ENCODE peak calls at places on chromosomes 11 and 22, in five cellular contexts. I, D, Q, Z and X are unnamed samples.

GRCh38 chr22:33971561-33971961 is 51.3 kb upstream of the LARGE1 start:
- DNase-seq in I (no peak), D (no peak), Q (no peak), Z (no peak), X (no peak)

GRCh38 chr11:46363455-46363920 is 16.2 kb downstream of the DGKZ start:
- DNase-seq in I (no peak), D (no peak), Q (no peak), Z (peak), X (no peak)

GRCh38 chr11:4680341-4680740 is 17.3 kb downstream of the OR51E2 start:
- DNase-seq in I (no peak), D (no peak), Q (no peak), Z (no peak), X (no peak)

GRCh38 chr22:20441631-20442484 is 4.2 kb upstream of the SCARF2 start:
- DNase-seq in I (no peak), D (no peak), Q (no peak), Z (peak), X (peak)

GRCh38 chr22:19143967-19144400 is 467 bp downstream of the ESS2 start:
- DNase-seq in I (no peak), D (no peak), Q (no peak), Z (peak), X (no peak)

GRCh38 chr11:19429108-19429760 is 188.5 kb upstream of the E2F8 start:
- DNase-seq in I (no peak), D (no peak), Q (no peak), Z (no peak), X (no peak)

GRCh38 chr22:23237201-23237798 is 57.0 kb downstream of the BCR start:
- DNase-seq in I (peak), D (peak), Q (no peak), Z (peak), X (no peak)

GRCh38 chr22:48820481-48821345 is 1007.0 kb downstream of the BRD1 start:
- DNase-seq in I (no peak), D (no peak), Q (no peak), Z (no peak), X (no peak)

GRCh38 chr11:11849127-11849746 is 7.5 kb downstream of the USP47 start:
- DNase-seq in I (peak), D (peak), Q (no peak), Z (peak), X (peak)

GRCh38 chr22:50732681-50733080 is 5.3 kb upstream of the ACR start:
- DNase-seq in I (no peak), D (no peak), Q (peak), Z (no peak), X (no peak)

GRCh38 chr11:65491163-65491465 is 7.7 kb upstream of the MALAT1 start:
- DNase-seq in I (no peak), D (no peak), Q (no peak), Z (peak), X (peak)

GRCh38 chr11:73396251-73396930 is 20.2 kb downstream of the RELT start:
- DNase-seq in I (no peak), D (no peak), Q (no peak), Z (no peak), X (no peak)

GRCh38 chr11:9568161-9568853 is 5.2 kb upstream of the WEE1 start:
- DNase-seq in I (no peak), D (no peak), Q (no peak), Z (no peak), X (peak)

GRCh38 chr22:40498454-40499186 is 128.2 kb downstream of the SGSM3 start:
- DNase-seq in I (no peak), D (no peak), Q (no peak), Z (peak), X (peak)

GRCh38 chr11:66081505-66081904 is 11.4 kb downstream of the PACS1 start:
- DNase-seq in I (no peak), D (no peak), Q (no peak), Z (peak), X (peak)

GRCh38 chr11:1893581-1894359 is 2.1 kb upstream of the PRR33 start:
- DNase-seq in I (no peak), D (no peak), Q (no peak), Z (peak), X (no peak)

GRCh38 chr22:17411213-17411612 is 42.0 kb downstream of the CECR2 start:
- DNase-seq in I (no peak), D (no peak), Q (no peak), Z (no peak), X (no peak)

GRCh38 chr11:64141081-64141783 is 24.7 kb downstream of the MACROD1 start:
- DNase-seq in I (no peak), D (no peak), Q (no peak), Z (no peak), X (no peak)

GRCh38 chr11:134686418-134686817 is 274.4 kb upstream of the B3GAT1 start:
- DNase-seq in I (peak), D (no peak), Q (no peak), Z (no peak), X (no peak)

GRCh38 chr11:416757-417621 is 2.2 kb upstream of the SIGIRR start:
- DNase-seq in I (no peak), D (peak), Q (peak), Z (peak), X (peak)

GRCh38 chr22:30318773-30319419 is 7.8 kb downstream of the TBC1D10A start:
- DNase-seq in I (no peak), D (no peak), Q (no peak), Z (no peak), X (no peak)

GRCh38 chr22:16960220-16960883 is 47.7 kb downstream of the GAB4 start:
- DNase-seq in I (no peak), D (no peak), Q (peak), Z (no peak), X (no peak)

GRCh38 chr11:829116-829945 is 1.6 kb downstream of the CRACR2B start:
- DNase-seq in I (no peak), D (peak), Q (peak), Z (no peak), X (no peak)

GRCh38 chr22:42635531-42635930 is 4.9 kb downstream of the ATP5MGL start:
- DNase-seq in I (no peak), D (no peak), Q (no peak), Z (peak), X (peak)

GRCh38 chr11:11731311-11732083 is 109.7 kb upstream of the GALNT18 start:
- DNase-seq in I (no peak), D (no peak), Q (no peak), Z (peak), X (peak)

GRCh38 chr11:67632175-67632981 is 2.6 kb upstream of the NUDT8 start:
- DNase-seq in I (no peak), D (peak), Q (no peak), Z (no peak), X (no peak)

GRCh38 chr11:67265633-67266423 is 445 bp upstream of the GRK2 start:
- DNase-seq in I (peak), D (peak), Q (peak), Z (peak), X (peak)

GRCh38 chr11:115493905-115494304 is 10.3 kb downstream of the CADM1 start:
- DNase-seq in I (no peak), D (no peak), Q (no peak), Z (no peak), X (no peak)

GRCh38 chr22:24411256-24412004 is 16.0 kb upstream of the ADORA2A start:
- DNase-seq in I (no peak), D (no peak), Q (no peak), Z (no peak), X (no peak)

GRCh38 chr22:29713156-29713715 is 6.6 kb upstream of the CABP7 start:
- DNase-seq in I (no peak), D (no peak), Q (no peak), Z (no peak), X (no peak)

GRCh38 chr11:77557553-77557952 is 32.2 kb upstream of the AQP11 start:
- DNase-seq in I (no peak), D (peak), Q (no peak), Z (no peak), X (peak)

GRCh38 chr11:67118059-67118766 is 850 bp upstream of the KDM2A start:
- DNase-seq in I (no peak), D (peak), Q (peak), Z (no peak), X (peak)

GRCh38 chr11:103875855-103876510 is 160.5 kb upstream of the DDI1 start:
- DNase-seq in I (no peak), D (no peak), Q (no peak), Z (no peak), X (no peak)

GRCh38 chr11:28542556-28542955 is 434.4 kb downstream of the METTL15 start:
- DNase-seq in I (no peak), D (no peak), Q (no peak), Z (no peak), X (no peak)

GRCh38 chr11:28547395-28547794 is 439.2 kb downstream of the METTL15 start:
- DNase-seq in I (no peak), D (no peak), Q (no peak), Z (no peak), X (no peak)
- H2BK12ac ChIP-seq in I (no peak), D (no peak), Q (no peak), Z (no peak), X (no peak)

DNA sequence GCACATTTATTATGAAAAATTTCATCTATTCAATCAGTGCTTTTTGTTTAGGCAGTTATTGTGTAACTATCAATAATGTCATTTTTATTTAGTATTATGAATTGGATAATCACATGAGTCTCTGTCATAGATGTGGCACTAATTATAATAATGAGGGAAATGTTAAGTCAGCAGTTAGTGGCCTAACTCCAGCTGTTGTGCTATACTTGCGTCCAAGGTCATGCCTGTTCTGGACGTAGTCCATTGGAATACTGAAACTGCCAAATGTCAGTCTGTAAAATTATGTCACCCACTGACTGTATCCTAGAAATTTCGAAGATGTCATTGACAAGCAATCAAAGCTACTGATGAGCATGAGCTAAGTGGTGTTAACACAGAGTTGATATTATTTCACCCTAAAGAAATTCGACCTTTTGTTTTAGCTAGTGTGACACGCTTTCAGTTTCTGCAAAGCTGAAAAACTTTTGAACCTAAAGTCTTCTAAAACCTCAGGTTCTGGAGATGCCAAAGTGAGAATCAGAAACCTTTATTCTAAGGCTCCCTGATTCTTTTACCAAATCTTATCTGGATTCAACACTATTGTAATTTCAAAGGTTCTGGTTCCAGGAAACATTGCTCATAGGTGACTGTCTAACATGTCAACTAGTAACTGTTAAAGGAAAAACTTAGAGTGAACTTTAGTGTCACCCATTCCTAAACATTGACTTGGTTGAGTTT is 14.8 kb upstream of the ME3 start:
- DNase-seq in I (no peak), D (no peak), Q (no peak), Z (no peak), X (no peak)
- H2AFZ ChIP-seq in I (no peak), D (no peak), Q (no peak), Z (no peak), X (no peak)

DNA sequence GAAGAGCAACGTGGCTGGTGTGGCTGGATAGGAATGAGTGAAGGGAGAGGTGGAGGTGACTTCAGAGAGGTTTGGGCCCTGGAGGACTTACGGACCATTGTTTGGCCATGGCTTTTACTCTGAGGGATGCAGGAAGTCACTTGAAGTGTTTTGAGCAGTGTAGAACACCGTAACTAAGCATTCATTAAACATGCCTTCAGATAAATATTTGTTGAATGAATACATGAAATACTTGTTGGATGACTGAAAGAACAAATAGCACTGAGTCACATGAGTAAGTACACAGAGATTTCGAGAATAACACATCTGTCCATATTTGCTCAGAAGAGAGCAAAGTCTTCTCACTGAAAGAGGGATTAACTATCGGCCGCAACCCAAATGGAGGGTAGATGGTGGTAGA is 182.7 kb upstream of the SNX19 start:
- DNase-seq in I (no peak), D (no peak), Q (no peak), Z (peak), X (peak)
- H2AK5ac ChIP-seq in I (no peak), D (no peak), Q (no peak), Z (no peak), X (no peak)

GRCh38 chr11:126387856-126388255 is 32.4 kb downstream of the ST3GAL4 start:
- DNase-seq in I (no peak), D (no peak), Q (no peak), Z (no peak), X (peak)
- H2BK12ac ChIP-seq in I (no peak), D (no peak), Q (no peak), Z (no peak), X (no peak)